ENCODE peak calls at places on chromosomes 11 and 22, in ten cellular contexts. X, B, L, Z, M, V, Q, T, W and N are unnamed samples.

GRCh38 chr11:396511-396947 is 2.5 kb downstream of the PKP3 start:
- DNase-seq in V (no peak), X (peak), W (no peak), L (no peak), M (no peak), T (peak), Q (peak), Z (no peak), B (no peak), N (peak)

GRCh38 chr11:67369275-67369674 is 4.1 kb downstream of the CLCF1 start:
- DNase-seq in B (no peak), T (no peak), Q (no peak), X (no peak), Z (no peak), L (no peak), W (no peak), M (no peak), V (no peak), N (no peak)

GRCh38 chr11:76250520-76251222 is 44.4 kb upstream of the WNT11 start:
- DNase-seq in M (no peak), Q (no peak), T (no peak), Z (no peak), W (no peak), V (no peak), L (no peak), B (no peak), X (no peak), N (no peak)

GRCh38 chr11:16792426-16792825 is 54.0 kb downstream of the C11orf58 start:
- DNase-seq in B (no peak), W (no peak), T (peak), Q (no peak), M (no peak), Z (no peak), V (no peak), X (peak), L (no peak), N (peak)

GRCh38 chr11:84720706-84721402 is 906.3 kb downstream of the DLG2 start:
- DNase-seq in B (no peak), V (no peak), L (peak), Q (peak), W (peak), X (no peak), Z (peak), M (peak), T (peak), N (peak)

GRCh38 chr11:26219506-26220117 is 112.3 kb upstream of the ANO3 start:
- DNase-seq in T (peak), M (no peak), V (no peak), L (no peak), W (no peak), B (no peak), Z (no peak), X (no peak), Q (no peak), N (no peak)

GRCh38 chr11:109798521-109798920 is 294.7 kb upstream of the ZC3H12C start:
- DNase-seq in W (no peak), L (no peak), Q (no peak), X (no peak), V (no peak), T (peak), Z (no peak), B (no peak), M (no peak), N (no peak)

GRCh38 chr11:94193288-94193687 is 64.6 kb downstream of the PANX1 start:
- DNase-seq in Z (no peak), X (peak), Q (no peak), M (no peak), V (no peak), W (no peak), B (no peak), L (no peak), T (peak), N (peak)

GRCh38 chr22:43315687-43316217 is 27.4 kb downstream of the SCUBE1 start:
- DNase-seq in V (no peak), X (no peak), Z (no peak), W (no peak), B (no peak), Q (no peak), L (no peak), T (no peak), M (no peak), N (no peak)

GRCh38 chr11:57325735-57326048 is 940 bp upstream of the TNKS1BP1 start:
- DNase-seq in X (peak), Z (peak), W (no peak), B (no peak), V (no peak), L (peak), Q (no peak), M (no peak), T (no peak), N (no peak)